ENCODE peak calls at places on chromosomes 6 and 20, in six cellular contexts. C is pons, Q is fibroblast of lung, I is nephron progenitor cell, H is RWPE1, Z is colonic mucosa. M is an unnamed sample.

GRCh38 chr20:19973920-19974620 is 43.1 kb upstream of the NAA20 start:
- DNase-seq in Q (peak), I (no peak), C (peak), Z (peak), H (peak), M (peak)

GRCh38 chr6:36514554-36515456 is 32.5 kb downstream of the STK38 start:
- DNase-seq in Z (peak), I (no peak), C (no peak), Q (no peak), H (peak), M (no peak)

GRCh38 chr20:24672181-24672880 is 202.9 kb downstream of the SYNDIG1 start:
- DNase-seq in Q (peak), Z (no peak), I (no peak), C (no peak), H (peak), M (no peak)

GRCh38 chr6:140977425-140977824 is 1155.3 kb upstream of the GJE1 start:
- DNase-seq in C (no peak), Q (peak), Z (no peak), I (no peak), H (no peak), M (no peak)

GRCh38 chr6:133748628-133749027 is 140.3 kb upstream of the TCF21 start:
- DNase-seq in Q (peak), I (no peak), Z (no peak), C (no peak), H (no peak), M (no peak)

GRCh38 chr6:86712039-86712438 is 225.3 kb upstream of the HTR1E start:
- DNase-seq in Z (no peak), Q (no peak), I (no peak), C (no peak), H (no peak), M (no peak)

GRCh38 chr20:18669241-18670019 is 81.6 kb downstream of the DTD1 start:
- DNase-seq in C (no peak), H (no peak), Z (no peak), Q (no peak), I (no peak), M (no peak)

GRCh38 chr6:20476501-20477043 is 57.7 kb upstream of the CDKAL1 start:
- DNase-seq in Z (no peak), C (no peak), I (no peak), H (no peak), Q (no peak), M (no peak)

GRCh38 chr20:21353236-21353635 is 44.1 kb downstream of the NKX2-4 start:
- DNase-seq in I (no peak), H (peak), Z (no peak), C (no peak), Q (peak), M (peak)

M was measured in HCEC 1CT.